ENCODE peak calls at places on chromosomes 12 and 14, in four cellular contexts. L is dorsolateral prefrontal cortex, A is thoracic aorta, E is uterus. X is an unnamed sample.
A peak's percentile ranks its signal among the peaks of the same experiment; 100 is the strongest.

GRCh38 chr12:83224012-83224411 is 537.3 kb downstream of the TMTC2 start:
- DNase-seq in L (no peak), E (no peak), A (no peak), X (no peak)

GRCh38 chr12:49232940-49233841 is 31.7 kb upstream of the TUBA1C start:
- DNase-seq in A (no peak), E (peak; percentile 61), L (peak; percentile 49), X (peak; percentile 80)

GRCh38 chr12:119409043-119409442 is 74.5 kb downstream of the CCDC60 start:
- DNase-seq in L (no peak), A (no peak), E (no peak), X (no peak)

GRCh38 chr14:68950111-68950510 is 29.0 kb downstream of the ACTN1 start:
- DNase-seq in L (no peak), A (no peak), E (no peak), X (no peak)

GRCh38 chr12:70246580-70246979 is 3.3 kb downstream of the CNOT2 start:
- DNase-seq in L (no peak), E (no peak), A (no peak), X (no peak)

GRCh38 chr12:99170026-99170425 is 477.5 kb upstream of the GARIN6 start:
- DNase-seq in E (no peak), A (no peak), L (no peak), X (no peak)

GRCh38 chr12:22684526-22685118 is 59.7 kb downstream of the ETNK1 start:
- DNase-seq in A (no peak), L (no peak), E (no peak), X (no peak)

GRCh38 chr12:46304080-46304479 is 35.2 kb upstream of the SLC38A1 start:
- DNase-seq in E (no peak), L (no peak), A (no peak), X (no peak)

GRCh38 chr14:99654235-99655000 is 9.5 kb downstream of the HHIPL1 start:
- DNase-seq in L (no peak), E (peak; percentile 63), A (no peak), X (peak; percentile 56)

GRCh38 chr12:19196959-19197630 is 67.6 kb downstream of the PLEKHA5 start:
- DNase-seq in A (no peak), L (no peak), E (no peak), X (no peak)

GRCh38 chr12:114665411-114666181 is 18.4 kb downstream of the TBX3 start:
- DNase-seq in L (no peak), A (no peak), E (no peak), X (no peak)

GRCh38 chr14:60861545-60862147 is 119.2 kb downstream of the TRMT5 start:
- DNase-seq in L (no peak), E (no peak), A (no peak), X (no peak)

GRCh38 chr12:80805106-80805505 is 88.4 kb downstream of the MYF5 start:
- DNase-seq in E (no peak), L (no peak), A (no peak), X (no peak)

GRCh38 chr14:49479432-49479831 is 106.7 kb downstream of the RPS29 start:
- DNase-seq in A (no peak), E (no peak), L (no peak), X (no peak)

GRCh38 chr12:66942741-66943465 is 264.0 kb upstream of the GRIP1 start:
- DNase-seq in L (no peak), A (no peak), E (no peak), X (no peak)

GRCh38 chr12:1593232-1594044 is 943 bp downstream of the FBXL14 start:
- DNase-seq in A (no peak), L (peak; percentile 37), E (peak; percentile 29), X (peak; percentile 63)

GRCh38 chr14:99587463-99588278 is 16.3 kb downstream of the CCDC85C start:
- DNase-seq in L (no peak), E (no peak), A (no peak), X (no peak)

GRCh38 chr12:123771261-123771660 is 9.2 kb downstream of the DNAH10 start:
- DNase-seq in A (no peak), E (no peak), L (no peak), X (no peak)

GRCh38 chr14:57755018-57755521 is 110.8 kb downstream of the SLC35F4 start:
- DNase-seq in E (no peak), A (no peak), L (no peak), X (no peak)

GRCh38 chr14:61766136-61766535 is 3.9 kb downstream of the SNAPC1 start:
- DNase-seq in L (no peak), E (no peak), A (no peak), X (no peak)

GRCh38 chr12:118850244-118850825 is 131.0 kb upstream of the SRRM4 start:
- DNase-seq in E (no peak), A (no peak), L (no peak), X (peak; percentile 49)

GRCh38 chr12:107458990-107459389 is 226.6 kb upstream of the PWP1 start:
- DNase-seq in E (no peak), A (no peak), L (no peak), X (no peak)

GRCh38 chr12:55716582-55717396 is 943 bp downstream of the BLOC1S1 start:
- DNase-seq in A (no peak), L (no peak), E (no peak), X (no peak)

GRCh38 chr12:31896514-31897039 is 62.6 kb upstream of the RESF1 start:
- DNase-seq in L (no peak), A (no peak), E (peak; percentile 32), X (peak; percentile 42)

GRCh38 chr12:132152921-132153321 is 8.7 kb downstream of the NOC4L start:
- DNase-seq in A (no peak), E (no peak), L (no peak), X (no peak)

GRCh38 chr12:103751171-103751570 is 89.9 kb downstream of the NT5DC3 start:
- DNase-seq in A (no peak), E (no peak), L (no peak), X (no peak)

GRCh38 chr12:28817524-28817923 is 331.6 kb upstream of the FAR2 start:
- DNase-seq in L (no peak), E (no peak), A (no peak), X (no peak)

GRCh38 chr14:36672095-36672494 is 10.4 kb downstream of the PAX9 start:
- DNase-seq in E (no peak), A (no peak), L (no peak), X (no peak)

GRCh38 chr14:63833728-63834127 is 19.1 kb upstream of the SYNE2 start:
- DNase-seq in A (no peak), L (no peak), E (no peak), X (no peak)

GRCh38 chr14:41505491-41505890 is 101.2 kb upstream of the LRFN5 start:
- DNase-seq in A (no peak), E (no peak), L (no peak), X (no peak)

GRCh38 chr12:82651489-82651888 is 35.2 kb upstream of the TMTC2 start:
- DNase-seq in E (no peak), L (no peak), A (no peak), X (no peak)

GRCh38 chr12:124786065-124786964 is 77.3 kb downstream of the SCARB1 start:
- DNase-seq in L (peak; percentile 96), E (peak; percentile 87), A (peak; percentile 70), X (no peak)

GRCh38 chr12:110279561-110279960 is 1.5 kb upstream of the ATP2A2 start:
- DNase-seq in A (no peak), L (no peak), E (no peak), X (no peak)
- H3K27ac ChIP-seq in A (peak overlapping the region; percentile 93), L (peak overlapping the region; percentile 99), E (no peak overlapping the region), X (no peak overlapping the region)

GRCh38 chr14:31880935-31881334 is 196.2 kb upstream of the ARHGAP5 start:
- DNase-seq in L (no peak), A (no peak), E (no peak), X (no peak)
- H3K27ac ChIP-seq in L (no peak overlapping the region), A (no peak overlapping the region), E (no peak overlapping the region), X (no peak overlapping the region)

GRCh38 chr12:75939016-75939642 is 92.4 kb downstream of the PHLDA1 start:
- DNase-seq in L (no peak), A (no peak), E (no peak), X (no peak)
- H3K27ac ChIP-seq in L (no peak overlapping the region), A (no peak overlapping the region), E (no peak overlapping the region), X (no peak overlapping the region)

GRCh38 chr12:120712654-120713053 is 2.4 kb downstream of the UNC119B start:
- DNase-seq in A (no peak), E (no peak), L (no peak), X (no peak)

GRCh38 chr12:120713861-120714482 is 3.7 kb downstream of the UNC119B start:
- DNase-seq in A (peak; percentile 56), L (peak; percentile 80), E (peak; percentile 79), X (no peak)

GRCh38 chr12:120710805-120711296 is 593 bp downstream of the UNC119B start:
- DNase-seq in A (no peak), L (peak; percentile 38), E (peak; percentile 27), X (peak; percentile 50)

GRCh38 chr12:120709976-120710804 is at the start of gene UNC119B:
- DNase-seq in L (peak; percentile 76), A (no peak), E (peak; percentile 48), X (peak; percentile 96)

DNA sequence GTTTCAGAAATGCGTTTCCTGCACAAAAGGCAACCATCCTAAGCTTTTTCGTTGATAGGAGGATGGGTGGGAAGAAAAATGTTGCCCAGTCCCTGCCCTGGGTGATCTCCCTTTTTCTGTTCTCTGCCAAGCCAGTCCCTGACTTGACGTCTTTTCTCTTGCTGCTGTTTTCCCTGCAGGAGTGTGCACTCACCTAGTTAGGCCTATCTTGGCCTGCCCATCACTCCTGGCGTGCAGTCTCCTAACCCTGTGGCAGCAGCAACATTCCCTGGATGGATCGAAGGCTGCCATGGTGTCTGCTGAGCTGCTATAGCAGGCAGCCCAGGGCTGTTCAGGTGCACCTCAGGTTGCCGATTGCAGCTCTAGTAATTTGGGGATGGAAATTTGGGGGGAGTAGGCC is 1.2 kb downstream of the UNC119B start:
- DNase-seq in L (peak; percentile 14), A (no peak), E (no peak), X (no peak)
- H3K27ac ChIP-seq in L (peak overlapping the region; percentile 95), A (peak overlapping the region; percentile 82), E (peak overlapping the region; percentile 89), X (no peak overlapping the region)

DNA sequence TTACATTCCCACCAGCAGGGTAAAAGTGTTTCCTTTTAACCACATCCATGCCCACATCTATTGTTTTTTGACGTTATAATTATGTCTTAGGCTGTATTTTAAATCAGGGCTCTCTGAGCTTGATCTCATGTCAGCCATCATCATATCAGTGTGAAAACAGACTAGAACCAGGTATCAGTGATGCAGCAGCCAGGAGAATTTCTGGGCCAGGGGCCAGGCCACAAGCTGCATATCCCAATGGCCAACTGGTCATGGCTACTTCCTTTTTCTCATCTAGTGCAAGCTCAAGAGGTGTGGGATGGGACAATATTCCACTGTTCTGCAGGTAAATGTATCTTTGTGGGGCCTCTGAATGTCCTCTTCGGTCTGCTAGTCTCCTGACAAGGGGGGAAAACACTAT is 125.1 kb downstream of the CRADD start:
- DNase-seq in A (no peak), L (no peak), E (no peak), X (no peak)
- H3K27ac ChIP-seq in A (peak overlapping the region; percentile 61), L (no peak overlapping the region), E (peak overlapping the region; percentile 72), X (no peak overlapping the region)